ENCODE peak calls at places on chromosomes 4 and X, in six cellular contexts. One of them, this sample, is unnamed.
A peak's percentile ranks its signal among the peaks of the same experiment; 100 is the strongest.

GRCh38 chrX:104351173-104351769 is 96.5 kb upstream of the ESX1 start:
- DNase-seq in T-helper 9 cell: no peak
- DNase-seq in substantia nigra: no peak
- DNase-seq in stimulated activated CD4-positive, alpha-beta T cell treated with anti-CD3 and anti-CD28 coated beads, Interleukin-4, amount 100 ng/mL, for 48 hours: no peak
- DNase-seq in NCI-H1048: no peak
- DNase-seq in NCI-H2171 treated with DMSO at 0.1 percent for 48 hours: no peak
- DNase-seq in this sample: no peak

GRCh38 chr4:63787326-63787725 is 621.9 kb downstream of the TECRL start:
- DNase-seq in NCI-H1048: no peak
- DNase-seq in substantia nigra: no peak
- DNase-seq in T-helper 9 cell: no peak
- DNase-seq in NCI-H2171 treated with DMSO at 0.1 percent for 48 hours: no peak
- DNase-seq in stimulated activated CD4-positive, alpha-beta T cell treated with anti-CD3 and anti-CD28 coated beads, Interleukin-4, amount 100 ng/mL, for 48 hours: no peak
- DNase-seq in this sample: no peak

GRCh38 chr4:8840816-8841455 is 30.7 kb downstream of the HMX1 start:
- DNase-seq in NCI-H1048: no peak
- DNase-seq in T-helper 9 cell: no peak
- DNase-seq in substantia nigra: no peak
- DNase-seq in stimulated activated CD4-positive, alpha-beta T cell treated with anti-CD3 and anti-CD28 coated beads, Interleukin-4, amount 100 ng/mL, for 48 hours: no peak
- DNase-seq in NCI-H2171 treated with DMSO at 0.1 percent for 48 hours: no peak
- DNase-seq in this sample: peak; percentile 5

GRCh38 chr4:164169591-164169990 is 584.3 kb upstream of the SMIM31 start:
- DNase-seq in substantia nigra: no peak
- DNase-seq in NCI-H2171 treated with DMSO at 0.1 percent for 48 hours: no peak
- DNase-seq in stimulated activated CD4-positive, alpha-beta T cell treated with anti-CD3 and anti-CD28 coated beads, Interleukin-4, amount 100 ng/mL, for 48 hours: no peak
- DNase-seq in NCI-H1048: no peak
- DNase-seq in T-helper 9 cell: no peak
- DNase-seq in this sample: no peak

GRCh38 chr4:25347473-25347872 is 29.6 kb upstream of the ANAPC4 start:
- DNase-seq in NCI-H1048: no peak
- DNase-seq in stimulated activated CD4-positive, alpha-beta T cell treated with anti-CD3 and anti-CD28 coated beads, Interleukin-4, amount 100 ng/mL, for 48 hours: no peak
- DNase-seq in T-helper 9 cell: no peak
- DNase-seq in NCI-H2171 treated with DMSO at 0.1 percent for 48 hours: peak; percentile 6
- DNase-seq in substantia nigra: no peak
- DNase-seq in this sample: no peak

GRCh38 chr4:141023051-141023450 is 110.2 kb downstream of the RNF150 start:
- DNase-seq in substantia nigra: no peak
- DNase-seq in T-helper 9 cell: no peak
- DNase-seq in NCI-H1048: no peak
- DNase-seq in stimulated activated CD4-positive, alpha-beta T cell treated with anti-CD3 and anti-CD28 coated beads, Interleukin-4, amount 100 ng/mL, for 48 hours: no peak
- DNase-seq in NCI-H2171 treated with DMSO at 0.1 percent for 48 hours: no peak
- DNase-seq in this sample: no peak

GRCh38 chrX:22800360-22800759 is 199.4 kb upstream of the DDX53 start:
- DNase-seq in substantia nigra: no peak
- DNase-seq in NCI-H1048: no peak
- DNase-seq in NCI-H2171 treated with DMSO at 0.1 percent for 48 hours: no peak
- DNase-seq in T-helper 9 cell: no peak
- DNase-seq in stimulated activated CD4-positive, alpha-beta T cell treated with anti-CD3 and anti-CD28 coated beads, Interleukin-4, amount 100 ng/mL, for 48 hours: no peak
- DNase-seq in this sample: no peak

GRCh38 chr4:112563431-112564200 is 47.6 kb upstream of the NEUROG2 start:
- DNase-seq in NCI-H1048: no peak
- DNase-seq in substantia nigra: no peak
- DNase-seq in T-helper 9 cell: no peak
- DNase-seq in stimulated activated CD4-positive, alpha-beta T cell treated with anti-CD3 and anti-CD28 coated beads, Interleukin-4, amount 100 ng/mL, for 48 hours: no peak
- DNase-seq in NCI-H2171 treated with DMSO at 0.1 percent for 48 hours: peak; percentile 32
- DNase-seq in this sample: no peak

GRCh38 chr4:122776916-122777315 is 44.4 kb downstream of the BBS12 start:
- DNase-seq in NCI-H1048: no peak
- DNase-seq in T-helper 9 cell: no peak
- DNase-seq in stimulated activated CD4-positive, alpha-beta T cell treated with anti-CD3 and anti-CD28 coated beads, Interleukin-4, amount 100 ng/mL, for 48 hours: no peak
- DNase-seq in substantia nigra: no peak
- DNase-seq in NCI-H2171 treated with DMSO at 0.1 percent for 48 hours: no peak
- DNase-seq in this sample: no peak

GRCh38 chrX:103656623-103657022 is 27.8 kb downstream of the TCEAL1 start:
- DNase-seq in T-helper 9 cell: no peak
- DNase-seq in NCI-H1048: no peak
- DNase-seq in stimulated activated CD4-positive, alpha-beta T cell treated with anti-CD3 and anti-CD28 coated beads, Interleukin-4, amount 100 ng/mL, for 48 hours: no peak
- DNase-seq in substantia nigra: no peak
- DNase-seq in NCI-H2171 treated with DMSO at 0.1 percent for 48 hours: no peak
- DNase-seq in this sample: no peak

GRCh38 chr4:163161536-163162205 is 5.0 kb downstream of the NAF1 start:
- DNase-seq in T-helper 9 cell: no peak
- DNase-seq in stimulated activated CD4-positive, alpha-beta T cell treated with anti-CD3 and anti-CD28 coated beads, Interleukin-4, amount 100 ng/mL, for 48 hours: no peak
- DNase-seq in substantia nigra: no peak
- DNase-seq in NCI-H2171 treated with DMSO at 0.1 percent for 48 hours: no peak
- DNase-seq in NCI-H1048: no peak
- DNase-seq in this sample: no peak

GRCh38 chr4:180028682-180029081 is 2214.5 kb upstream of the TENM3 start:
- DNase-seq in NCI-H2171 treated with DMSO at 0.1 percent for 48 hours: peak; percentile 6
- DNase-seq in substantia nigra: no peak
- DNase-seq in stimulated activated CD4-positive, alpha-beta T cell treated with anti-CD3 and anti-CD28 coated beads, Interleukin-4, amount 100 ng/mL, for 48 hours: no peak
- DNase-seq in NCI-H1048: no peak
- DNase-seq in T-helper 9 cell: no peak
- DNase-seq in this sample: no peak

GRCh38 chrX:110759785-110760184 is 35.8 kb downstream of the CHRDL1 start:
- DNase-seq in T-helper 9 cell: no peak
- DNase-seq in NCI-H2171 treated with DMSO at 0.1 percent for 48 hours: no peak
- DNase-seq in NCI-H1048: no peak
- DNase-seq in substantia nigra: no peak
- DNase-seq in stimulated activated CD4-positive, alpha-beta T cell treated with anti-CD3 and anti-CD28 coated beads, Interleukin-4, amount 100 ng/mL, for 48 hours: no peak
- DNase-seq in this sample: no peak

GRCh38 chr4:126784966-126785580 is 847.7 kb upstream of the INTU start:
- DNase-seq in T-helper 9 cell: no peak
- DNase-seq in stimulated activated CD4-positive, alpha-beta T cell treated with anti-CD3 and anti-CD28 coated beads, Interleukin-4, amount 100 ng/mL, for 48 hours: no peak
- DNase-seq in NCI-H2171 treated with DMSO at 0.1 percent for 48 hours: no peak
- DNase-seq in substantia nigra: no peak
- DNase-seq in NCI-H1048: no peak
- DNase-seq in this sample: no peak

GRCh38 chr4:17846256-17846655 is 35.5 kb downstream of the NCAPG start:
- DNase-seq in T-helper 9 cell: no peak
- DNase-seq in substantia nigra: no peak
- DNase-seq in NCI-H2171 treated with DMSO at 0.1 percent for 48 hours: no peak
- DNase-seq in stimulated activated CD4-positive, alpha-beta T cell treated with anti-CD3 and anti-CD28 coated beads, Interleukin-4, amount 100 ng/mL, for 48 hours: no peak
- DNase-seq in NCI-H1048: no peak
- DNase-seq in this sample: no peak

GRCh38 chr4:44320833-44321232 is 127.8 kb downstream of the KCTD8 start:
- DNase-seq in stimulated activated CD4-positive, alpha-beta T cell treated with anti-CD3 and anti-CD28 coated beads, Interleukin-4, amount 100 ng/mL, for 48 hours: no peak
- DNase-seq in NCI-H2171 treated with DMSO at 0.1 percent for 48 hours: peak; percentile 11
- DNase-seq in T-helper 9 cell: no peak
- DNase-seq in NCI-H1048: no peak
- DNase-seq in substantia nigra: no peak
- DNase-seq in this sample: no peak

GRCh38 chr4:85837334-85837733 is 362.4 kb downstream of the ARHGAP24 start:
- DNase-seq in NCI-H2171 treated with DMSO at 0.1 percent for 48 hours: no peak
- DNase-seq in T-helper 9 cell: no peak
- DNase-seq in stimulated activated CD4-positive, alpha-beta T cell treated with anti-CD3 and anti-CD28 coated beads, Interleukin-4, amount 100 ng/mL, for 48 hours: no peak
- DNase-seq in substantia nigra: no peak
- DNase-seq in NCI-H1048: no peak
- DNase-seq in this sample: no peak

GRCh38 chr4:38902695-38903094 is 35.1 kb downstream of the FAM114A1 start:
- DNase-seq in NCI-H2171 treated with DMSO at 0.1 percent for 48 hours: peak; percentile 5
- DNase-seq in substantia nigra: no peak
- DNase-seq in stimulated activated CD4-positive, alpha-beta T cell treated with anti-CD3 and anti-CD28 coated beads, Interleukin-4, amount 100 ng/mL, for 48 hours: no peak
- DNase-seq in T-helper 9 cell: no peak
- DNase-seq in NCI-H1048: peak; percentile 23
- DNase-seq in this sample: no peak

GRCh38 chrX:98194036-98194435 is 1310.3 kb downstream of the RPA4 start:
- DNase-seq in substantia nigra: no peak
- DNase-seq in T-helper 9 cell: no peak
- DNase-seq in NCI-H1048: no peak
- DNase-seq in stimulated activated CD4-positive, alpha-beta T cell treated with anti-CD3 and anti-CD28 coated beads, Interleukin-4, amount 100 ng/mL, for 48 hours: no peak
- DNase-seq in NCI-H2171 treated with DMSO at 0.1 percent for 48 hours: no peak
- DNase-seq in this sample: no peak

This sample was measured in tibial nerve.